ENCODE peak calls at places on chromosomes 5 and 9, in nine cellular contexts. One of them, this sample, is unnamed.

GRCh38 chr5:126119894-126120442 is 303.2 kb upstream of the GRAMD2B start:
- DNase-seq in GM10248: no peak
- DNase-seq in mesenchymal stem cell: peak; percentile 28
- DNase-seq in left cardiac atrium: no peak
- DNase-seq in NCI-H1417: no peak
- DNase-seq in IMR-90: no peak
- DNase-seq in stimulated activated CD8-positive, alpha-beta memory T cell treated with anti-CD3 and anti-CD28 coated beads, Interleukin-15, amount 100 ng/mL, for 24 hours: no peak
- DNase-seq in GDM1: no peak
- DNase-seq in ELF-1: no peak
- DNase-seq in this sample: no peak

GRCh38 chr5:95537501-95537900 is 17.3 kb downstream of the SKIC3 start:
- DNase-seq in GM10248: no peak
- DNase-seq in mesenchymal stem cell: no peak
- DNase-seq in left cardiac atrium: no peak
- DNase-seq in NCI-H1417: no peak
- DNase-seq in IMR-90: no peak
- DNase-seq in stimulated activated CD8-positive, alpha-beta memory T cell treated with anti-CD3 and anti-CD28 coated beads, Interleukin-15, amount 100 ng/mL, for 24 hours: no peak
- DNase-seq in GDM1: no peak
- DNase-seq in ELF-1: no peak
- DNase-seq in this sample: no peak

GRCh38 chr9:37251452-37251851 is 131.1 kb downstream of the ZCCHC7 start:
- DNase-seq in GM10248: no peak
- DNase-seq in mesenchymal stem cell: no peak
- DNase-seq in left cardiac atrium: no peak
- DNase-seq in NCI-H1417: peak; percentile 18
- DNase-seq in IMR-90: no peak
- DNase-seq in stimulated activated CD8-positive, alpha-beta memory T cell treated with anti-CD3 and anti-CD28 coated beads, Interleukin-15, amount 100 ng/mL, for 24 hours: no peak
- DNase-seq in GDM1: no peak
- DNase-seq in ELF-1: peak; percentile 89
- DNase-seq in this sample: no peak

GRCh38 chr5:133114933-133115310 is 63.1 kb downstream of the HSPA4 start:
- DNase-seq in GM10248: no peak
- DNase-seq in mesenchymal stem cell: no peak
- DNase-seq in left cardiac atrium: no peak
- DNase-seq in NCI-H1417: no peak
- DNase-seq in IMR-90: no peak
- DNase-seq in stimulated activated CD8-positive, alpha-beta memory T cell treated with anti-CD3 and anti-CD28 coated beads, Interleukin-15, amount 100 ng/mL, for 24 hours: no peak
- DNase-seq in GDM1: no peak
- DNase-seq in ELF-1: no peak
- DNase-seq in this sample: no peak

GRCh38 chr5:141680751-141681201 is 1.3 kb downstream of the ARAP3 start:
- DNase-seq in GM10248: no peak
- DNase-seq in mesenchymal stem cell: peak; percentile 36
- DNase-seq in left cardiac atrium: peak; percentile 86
- DNase-seq in NCI-H1417: no peak
- DNase-seq in IMR-90: peak; percentile 41
- DNase-seq in stimulated activated CD8-positive, alpha-beta memory T cell treated with anti-CD3 and anti-CD28 coated beads, Interleukin-15, amount 100 ng/mL, for 24 hours: no peak
- DNase-seq in GDM1: no peak
- DNase-seq in ELF-1: peak; percentile 87
- DNase-seq in this sample: no peak

GRCh38 chr5:127969651-127970050 is 113.9 kb upstream of the SLC12A2 start:
- DNase-seq in GM10248: no peak
- DNase-seq in mesenchymal stem cell: no peak
- DNase-seq in left cardiac atrium: no peak
- DNase-seq in NCI-H1417: no peak
- DNase-seq in IMR-90: no peak
- DNase-seq in stimulated activated CD8-positive, alpha-beta memory T cell treated with anti-CD3 and anti-CD28 coated beads, Interleukin-15, amount 100 ng/mL, for 24 hours: no peak
- DNase-seq in GDM1: no peak
- DNase-seq in ELF-1: no peak
- DNase-seq in this sample: no peak

GRCh38 chr5:132050136-132050535 is 10.3 kb upstream of the IL3 start:
- DNase-seq in GM10248: no peak
- DNase-seq in mesenchymal stem cell: no peak
- DNase-seq in left cardiac atrium: no peak
- DNase-seq in NCI-H1417: no peak
- DNase-seq in IMR-90: no peak
- DNase-seq in stimulated activated CD8-positive, alpha-beta memory T cell treated with anti-CD3 and anti-CD28 coated beads, Interleukin-15, amount 100 ng/mL, for 24 hours: no peak
- DNase-seq in GDM1: peak; percentile 63
- DNase-seq in ELF-1: no peak
- DNase-seq in this sample: no peak

GRCh38 chr9:136011703-136012496 is 50.7 kb upstream of the UBAC1 start:
- DNase-seq in GM10248: no peak
- DNase-seq in mesenchymal stem cell: peak; percentile 86
- DNase-seq in left cardiac atrium: peak; percentile 94
- DNase-seq in NCI-H1417: no peak
- DNase-seq in IMR-90: peak; percentile 59
- DNase-seq in stimulated activated CD8-positive, alpha-beta memory T cell treated with anti-CD3 and anti-CD28 coated beads, Interleukin-15, amount 100 ng/mL, for 24 hours: no peak
- DNase-seq in GDM1: no peak
- DNase-seq in ELF-1: peak; percentile 68
- DNase-seq in this sample: peak; percentile 32

GRCh38 chr9:86098793-86099694 is at the start of gene GOLM1:
- DNase-seq in GM10248: peak; percentile 78
- DNase-seq in mesenchymal stem cell: peak; percentile 70
- DNase-seq in left cardiac atrium: peak; percentile 53
- DNase-seq in NCI-H1417: peak; percentile 61
- DNase-seq in IMR-90: peak; percentile 60
- DNase-seq in stimulated activated CD8-positive, alpha-beta memory T cell treated with anti-CD3 and anti-CD28 coated beads, Interleukin-15, amount 100 ng/mL, for 24 hours: no peak
- DNase-seq in GDM1: no peak
- DNase-seq in ELF-1: peak; percentile 59
- DNase-seq in this sample: no peak

GRCh38 chr9:87199819-87200218 is 252.5 kb upstream of the GAS1 start:
- DNase-seq in GM10248: no peak
- DNase-seq in mesenchymal stem cell: no peak
- DNase-seq in left cardiac atrium: no peak
- DNase-seq in NCI-H1417: no peak
- DNase-seq in IMR-90: no peak
- DNase-seq in stimulated activated CD8-positive, alpha-beta memory T cell treated with anti-CD3 and anti-CD28 coated beads, Interleukin-15, amount 100 ng/mL, for 24 hours: no peak
- DNase-seq in GDM1: no peak
- DNase-seq in ELF-1: no peak
- DNase-seq in this sample: no peak

GRCh38 chr5:84634256-84634655 is 249.6 kb upstream of the EDIL3 start:
- DNase-seq in GM10248: no peak
- DNase-seq in mesenchymal stem cell: no peak
- DNase-seq in left cardiac atrium: no peak
- DNase-seq in NCI-H1417: no peak
- DNase-seq in IMR-90: peak; percentile 17
- DNase-seq in stimulated activated CD8-positive, alpha-beta memory T cell treated with anti-CD3 and anti-CD28 coated beads, Interleukin-15, amount 100 ng/mL, for 24 hours: no peak
- DNase-seq in GDM1: no peak
- DNase-seq in ELF-1: no peak
- DNase-seq in this sample: peak; percentile 16

GRCh38 chr9:136244116-136244775 is 1.4 kb downstream of the QSOX2 start:
- DNase-seq in GM10248: peak; percentile 75
- DNase-seq in mesenchymal stem cell: no peak
- DNase-seq in left cardiac atrium: no peak
- DNase-seq in NCI-H1417: no peak
- DNase-seq in IMR-90: no peak
- DNase-seq in stimulated activated CD8-positive, alpha-beta memory T cell treated with anti-CD3 and anti-CD28 coated beads, Interleukin-15, amount 100 ng/mL, for 24 hours: no peak
- DNase-seq in GDM1: no peak
- DNase-seq in ELF-1: no peak
- DNase-seq in this sample: peak; percentile 23

GRCh38 chr5:65861830-65862241 is 64.5 kb upstream of the ERBIN start:
- DNase-seq in GM10248: no peak
- DNase-seq in mesenchymal stem cell: peak; percentile 91
- DNase-seq in left cardiac atrium: no peak
- DNase-seq in NCI-H1417: no peak
- DNase-seq in IMR-90: peak; percentile 92
- DNase-seq in stimulated activated CD8-positive, alpha-beta memory T cell treated with anti-CD3 and anti-CD28 coated beads, Interleukin-15, amount 100 ng/mL, for 24 hours: no peak
- DNase-seq in GDM1: no peak
- DNase-seq in ELF-1: no peak
- DNase-seq in this sample: peak; percentile 88

GRCh38 chr5:149282966-149283332 is 11.3 kb downstream of the AFAP1L1 start:
- DNase-seq in GM10248: no peak
- DNase-seq in mesenchymal stem cell: no peak
- DNase-seq in left cardiac atrium: no peak
- DNase-seq in NCI-H1417: peak; percentile 9
- DNase-seq in IMR-90: no peak
- DNase-seq in stimulated activated CD8-positive, alpha-beta memory T cell treated with anti-CD3 and anti-CD28 coated beads, Interleukin-15, amount 100 ng/mL, for 24 hours: no peak
- DNase-seq in GDM1: no peak
- DNase-seq in ELF-1: no peak
- DNase-seq in this sample: no peak

GRCh38 chr9:7935666-7936065 is 136.1 kb upstream of the DMAC1 start:
- DNase-seq in GM10248: peak; percentile 6
- DNase-seq in mesenchymal stem cell: no peak
- DNase-seq in left cardiac atrium: no peak
- DNase-seq in NCI-H1417: no peak
- DNase-seq in IMR-90: no peak
- DNase-seq in stimulated activated CD8-positive, alpha-beta memory T cell treated with anti-CD3 and anti-CD28 coated beads, Interleukin-15, amount 100 ng/mL, for 24 hours: no peak
- DNase-seq in GDM1: no peak
- DNase-seq in ELF-1: no peak
- DNase-seq in this sample: peak; percentile 46

GRCh38 chr9:136251264-136252115 is 5.9 kb upstream of the QSOX2 start:
- DNase-seq in GM10248: no peak
- DNase-seq in mesenchymal stem cell: no peak
- DNase-seq in left cardiac atrium: no peak
- DNase-seq in NCI-H1417: no peak
- DNase-seq in IMR-90: no peak
- DNase-seq in stimulated activated CD8-positive, alpha-beta memory T cell treated with anti-CD3 and anti-CD28 coated beads, Interleukin-15, amount 100 ng/mL, for 24 hours: no peak
- DNase-seq in GDM1: no peak
- DNase-seq in ELF-1: no peak
- DNase-seq in this sample: no peak

GRCh38 chr9:134304306-134304705 is 21.9 kb upstream of the RXRA start:
- DNase-seq in GM10248: no peak
- DNase-seq in mesenchymal stem cell: no peak
- DNase-seq in left cardiac atrium: peak; percentile 3
- DNase-seq in NCI-H1417: no peak
- DNase-seq in IMR-90: no peak
- DNase-seq in stimulated activated CD8-positive, alpha-beta memory T cell treated with anti-CD3 and anti-CD28 coated beads, Interleukin-15, amount 100 ng/mL, for 24 hours: no peak
- DNase-seq in GDM1: no peak
- DNase-seq in ELF-1: no peak
- DNase-seq in this sample: no peak

GRCh38 chr5:91848453-91848852 is 465.3 kb upstream of the ARRDC3 start:
- DNase-seq in GM10248: no peak
- DNase-seq in mesenchymal stem cell: peak; percentile 95
- DNase-seq in left cardiac atrium: no peak
- DNase-seq in NCI-H1417: no peak
- DNase-seq in IMR-90: peak; percentile 81
- DNase-seq in stimulated activated CD8-positive, alpha-beta memory T cell treated with anti-CD3 and anti-CD28 coated beads, Interleukin-15, amount 100 ng/mL, for 24 hours: no peak
- DNase-seq in GDM1: no peak
- DNase-seq in ELF-1: no peak
- DNase-seq in this sample: peak; percentile 87

GRCh38 chr5:54379590-54379989 is 69.2 kb upstream of the ARL15 start:
- DNase-seq in GM10248: peak; percentile 20
- DNase-seq in mesenchymal stem cell: no peak
- DNase-seq in left cardiac atrium: no peak
- DNase-seq in NCI-H1417: no peak
- DNase-seq in IMR-90: no peak
- DNase-seq in stimulated activated CD8-positive, alpha-beta memory T cell treated with anti-CD3 and anti-CD28 coated beads, Interleukin-15, amount 100 ng/mL, for 24 hours: no peak
- DNase-seq in GDM1: no peak
- DNase-seq in ELF-1: no peak
- DNase-seq in this sample: no peak

GRCh38 chr9:134832471-134832870 is 48.1 kb upstream of the FCN2 start:
- DNase-seq in GM10248: no peak
- DNase-seq in mesenchymal stem cell: no peak
- DNase-seq in left cardiac atrium: no peak
- DNase-seq in NCI-H1417: no peak
- DNase-seq in IMR-90: no peak
- DNase-seq in stimulated activated CD8-positive, alpha-beta memory T cell treated with anti-CD3 and anti-CD28 coated beads, Interleukin-15, amount 100 ng/mL, for 24 hours: no peak
- DNase-seq in GDM1: no peak
- DNase-seq in ELF-1: no peak
- DNase-seq in this sample: no peak

GRCh38 chr9:129060991-129061390 is 19.9 kb upstream of the DOLPP1 start:
- DNase-seq in GM10248: no peak
- DNase-seq in mesenchymal stem cell: no peak
- DNase-seq in left cardiac atrium: no peak
- DNase-seq in NCI-H1417: no peak
- DNase-seq in IMR-90: no peak
- DNase-seq in stimulated activated CD8-positive, alpha-beta memory T cell treated with anti-CD3 and anti-CD28 coated beads, Interleukin-15, amount 100 ng/mL, for 24 hours: no peak
- DNase-seq in GDM1: no peak
- DNase-seq in ELF-1: no peak
- DNase-seq in this sample: no peak

GRCh38 chr5:109529520-109529919 is 119.7 kb upstream of the PJA2 start:
- DNase-seq in GM10248: no peak
- DNase-seq in mesenchymal stem cell: no peak
- DNase-seq in left cardiac atrium: peak; percentile 29
- DNase-seq in NCI-H1417: no peak
- DNase-seq in IMR-90: peak; percentile 36
- DNase-seq in stimulated activated CD8-positive, alpha-beta memory T cell treated with anti-CD3 and anti-CD28 coated beads, Interleukin-15, amount 100 ng/mL, for 24 hours: no peak
- DNase-seq in GDM1: no peak
- DNase-seq in ELF-1: no peak
- DNase-seq in this sample: peak; percentile 35

GRCh38 chr5:35924950-35925722 is 13.3 kb downstream of the CAPSL start:
- DNase-seq in GM10248: peak; percentile 68
- DNase-seq in mesenchymal stem cell: peak; percentile 66
- DNase-seq in left cardiac atrium: peak; percentile 61
- DNase-seq in NCI-H1417: no peak
- DNase-seq in IMR-90: peak; percentile 74
- DNase-seq in stimulated activated CD8-positive, alpha-beta memory T cell treated with anti-CD3 and anti-CD28 coated beads, Interleukin-15, amount 100 ng/mL, for 24 hours: peak; percentile 49
- DNase-seq in GDM1: peak; percentile 69
- DNase-seq in ELF-1: peak; percentile 66
- DNase-seq in this sample: no peak

GRCh38 chr5:150131978-150132694 is 23.5 kb downstream of the PDGFRB start:
- DNase-seq in GM10248: no peak
- DNase-seq in mesenchymal stem cell: no peak
- DNase-seq in left cardiac atrium: no peak
- DNase-seq in NCI-H1417: no peak
- DNase-seq in IMR-90: peak; percentile 19
- DNase-seq in stimulated activated CD8-positive, alpha-beta memory T cell treated with anti-CD3 and anti-CD28 coated beads, Interleukin-15, amount 100 ng/mL, for 24 hours: no peak
- DNase-seq in GDM1: peak; percentile 53
- DNase-seq in ELF-1: no peak
- DNase-seq in this sample: no peak

GRCh38 chr9:95333426-95333825 is 15.9 kb upstream of the FANCC start:
- DNase-seq in GM10248: no peak
- DNase-seq in mesenchymal stem cell: peak; percentile 19
- DNase-seq in left cardiac atrium: no peak
- DNase-seq in NCI-H1417: no peak
- DNase-seq in IMR-90: no peak
- DNase-seq in stimulated activated CD8-positive, alpha-beta memory T cell treated with anti-CD3 and anti-CD28 coated beads, Interleukin-15, amount 100 ng/mL, for 24 hours: no peak
- DNase-seq in GDM1: no peak
- DNase-seq in ELF-1: no peak
- DNase-seq in this sample: no peak

GRCh38 chr5:37214550-37214949 is 34.6 kb downstream of the CPLANE1 start:
- DNase-seq in GM10248: no peak
- DNase-seq in mesenchymal stem cell: peak; percentile 12
- DNase-seq in left cardiac atrium: no peak
- DNase-seq in NCI-H1417: peak; percentile 17
- DNase-seq in IMR-90: no peak
- DNase-seq in stimulated activated CD8-positive, alpha-beta memory T cell treated with anti-CD3 and anti-CD28 coated beads, Interleukin-15, amount 100 ng/mL, for 24 hours: no peak
- DNase-seq in GDM1: no peak
- DNase-seq in ELF-1: no peak
- DNase-seq in this sample: no peak

GRCh38 chr5:178991190-178992145 is 3.7 kb downstream of the GRM6 start:
- DNase-seq in GM10248: no peak
- DNase-seq in mesenchymal stem cell: no peak
- DNase-seq in left cardiac atrium: no peak
- DNase-seq in NCI-H1417: no peak
- DNase-seq in IMR-90: no peak
- DNase-seq in stimulated activated CD8-positive, alpha-beta memory T cell treated with anti-CD3 and anti-CD28 coated beads, Interleukin-15, amount 100 ng/mL, for 24 hours: no peak
- DNase-seq in GDM1: no peak
- DNase-seq in ELF-1: no peak
- DNase-seq in this sample: no peak

GRCh38 chr5:151738125-151738848 is 20.1 kb downstream of the ATOX1 start:
- DNase-seq in GM10248: no peak
- DNase-seq in mesenchymal stem cell: no peak
- DNase-seq in left cardiac atrium: no peak
- DNase-seq in NCI-H1417: no peak
- DNase-seq in IMR-90: no peak
- DNase-seq in stimulated activated CD8-positive, alpha-beta memory T cell treated with anti-CD3 and anti-CD28 coated beads, Interleukin-15, amount 100 ng/mL, for 24 hours: no peak
- DNase-seq in GDM1: no peak
- DNase-seq in ELF-1: no peak
- DNase-seq in this sample: no peak

GRCh38 chr9:105188746-105189145 is 55.7 kb upstream of the SLC44A1 start:
- DNase-seq in GM10248: no peak
- DNase-seq in mesenchymal stem cell: no peak
- DNase-seq in left cardiac atrium: no peak
- DNase-seq in NCI-H1417: no peak
- DNase-seq in IMR-90: no peak
- DNase-seq in stimulated activated CD8-positive, alpha-beta memory T cell treated with anti-CD3 and anti-CD28 coated beads, Interleukin-15, amount 100 ng/mL, for 24 hours: no peak
- DNase-seq in GDM1: no peak
- DNase-seq in ELF-1: no peak
- DNase-seq in this sample: no peak

GRCh38 chr5:159047081-159047480 is 52.6 kb downstream of the EBF1 start:
- DNase-seq in GM10248: no peak
- DNase-seq in mesenchymal stem cell: peak; percentile 41
- DNase-seq in left cardiac atrium: no peak
- DNase-seq in NCI-H1417: no peak
- DNase-seq in IMR-90: peak; percentile 74
- DNase-seq in stimulated activated CD8-positive, alpha-beta memory T cell treated with anti-CD3 and anti-CD28 coated beads, Interleukin-15, amount 100 ng/mL, for 24 hours: no peak
- DNase-seq in GDM1: no peak
- DNase-seq in ELF-1: no peak
- DNase-seq in this sample: no peak

GRCh38 chr9:113957778-113958430 is 81.8 kb downstream of the ZNF618 start:
- DNase-seq in GM10248: no peak
- DNase-seq in mesenchymal stem cell: peak; percentile 78
- DNase-seq in left cardiac atrium: no peak
- DNase-seq in NCI-H1417: no peak
- DNase-seq in IMR-90: peak; percentile 94
- DNase-seq in stimulated activated CD8-positive, alpha-beta memory T cell treated with anti-CD3 and anti-CD28 coated beads, Interleukin-15, amount 100 ng/mL, for 24 hours: no peak
- DNase-seq in GDM1: no peak
- DNase-seq in ELF-1: no peak
- DNase-seq in this sample: peak; percentile 81

This sample was measured in astrocyte of the cerebellum.